ENCODE peak calls at places on chromosomes 4 and X, in nine cellular contexts. One of them, this sample, is unnamed.

GRCh38 chr4:138952405-138952804 is 63.2 kb upstream of the NOCT start:
- DNase-seq in BJ: no peak
- DNase-seq in AG04449: no peak
- DNase-seq in SK-N-SH: no peak
- DNase-seq in psoas muscle: no peak
- DNase-seq in left lung: no peak
- DNase-seq in HCT116: no peak
- DNase-seq in SJSA1: no peak
- DNase-seq in CD4-positive, CD25-positive, alpha-beta regulatory T cell: no peak
- DNase-seq in this sample: no peak

GRCh38 chr4:1053080-1053661 is 41.7 kb downstream of the FGFRL1 start:
- DNase-seq in BJ: peak
- DNase-seq in AG04449: peak
- DNase-seq in SK-N-SH: peak
- DNase-seq in psoas muscle: no peak
- DNase-seq in left lung: no peak
- DNase-seq in HCT116: no peak
- DNase-seq in SJSA1: no peak
- DNase-seq in CD4-positive, CD25-positive, alpha-beta regulatory T cell: no peak
- DNase-seq in this sample: peak

GRCh38 chrX:22366866-22367265 is 94.2 kb downstream of the CBLL2 start:
- DNase-seq in BJ: no peak
- DNase-seq in AG04449: no peak
- DNase-seq in SK-N-SH: no peak
- DNase-seq in psoas muscle: no peak
- DNase-seq in left lung: no peak
- DNase-seq in HCT116: no peak
- DNase-seq in SJSA1: no peak
- DNase-seq in CD4-positive, CD25-positive, alpha-beta regulatory T cell: no peak
- DNase-seq in this sample: no peak

GRCh38 chr4:154416183-154416543 is 75.4 kb downstream of the DCHS2 start:
- DNase-seq in BJ: no peak
- DNase-seq in AG04449: no peak
- DNase-seq in SK-N-SH: peak
- DNase-seq in psoas muscle: peak
- DNase-seq in left lung: no peak
- DNase-seq in HCT116: no peak
- DNase-seq in SJSA1: no peak
- DNase-seq in CD4-positive, CD25-positive, alpha-beta regulatory T cell: no peak
- DNase-seq in this sample: no peak

GRCh38 chr4:83490876-83491450 is 6.1 kb upstream of the ABRAXAS1 start:
- DNase-seq in BJ: no peak
- DNase-seq in AG04449: no peak
- DNase-seq in SK-N-SH: peak
- DNase-seq in psoas muscle: no peak
- DNase-seq in left lung: no peak
- DNase-seq in HCT116: peak
- DNase-seq in SJSA1: no peak
- DNase-seq in CD4-positive, CD25-positive, alpha-beta regulatory T cell: peak
- DNase-seq in this sample: no peak

GRCh38 chr4:85642356-85643100 is 167.6 kb downstream of the ARHGAP24 start:
- DNase-seq in BJ: no peak
- DNase-seq in AG04449: no peak
- DNase-seq in SK-N-SH: no peak
- DNase-seq in psoas muscle: no peak
- DNase-seq in left lung: no peak
- DNase-seq in HCT116: no peak
- DNase-seq in SJSA1: no peak
- DNase-seq in CD4-positive, CD25-positive, alpha-beta regulatory T cell: no peak
- DNase-seq in this sample: no peak

GRCh38 chr4:186722856-186723206 is 825 bp downstream of the FAT1 start:
- DNase-seq in BJ: no peak
- DNase-seq in AG04449: no peak
- DNase-seq in SK-N-SH: no peak
- DNase-seq in psoas muscle: no peak
- DNase-seq in left lung: no peak
- DNase-seq in HCT116: no peak
- DNase-seq in SJSA1: no peak
- DNase-seq in CD4-positive, CD25-positive, alpha-beta regulatory T cell: no peak
- DNase-seq in this sample: no peak

GRCh38 chr4:85430697-85431096 is 44.3 kb upstream of the ARHGAP24 start:
- DNase-seq in BJ: no peak
- DNase-seq in AG04449: no peak
- DNase-seq in SK-N-SH: no peak
- DNase-seq in psoas muscle: no peak
- DNase-seq in left lung: no peak
- DNase-seq in HCT116: no peak
- DNase-seq in SJSA1: no peak
- DNase-seq in CD4-positive, CD25-positive, alpha-beta regulatory T cell: no peak
- DNase-seq in this sample: no peak

GRCh38 chrX:48695524-48695875 is 1.0 kb upstream of the SUV39H1 start:
- DNase-seq in BJ: no peak
- DNase-seq in AG04449: no peak
- DNase-seq in SK-N-SH: no peak
- DNase-seq in psoas muscle: no peak
- DNase-seq in left lung: no peak
- DNase-seq in HCT116: no peak
- DNase-seq in SJSA1: no peak
- DNase-seq in CD4-positive, CD25-positive, alpha-beta regulatory T cell: no peak
- DNase-seq in this sample: no peak

GRCh38 chr4:36394352-36394903 is 113.0 kb downstream of the DTHD1 start:
- DNase-seq in BJ: no peak
- DNase-seq in AG04449: no peak
- DNase-seq in SK-N-SH: no peak
- DNase-seq in psoas muscle: no peak
- DNase-seq in left lung: no peak
- DNase-seq in HCT116: peak
- DNase-seq in SJSA1: no peak
- DNase-seq in CD4-positive, CD25-positive, alpha-beta regulatory T cell: peak
- DNase-seq in this sample: no peak

GRCh38 chrX:64093761-64094160 is 111.7 kb downstream of the AMER1 start:
- DNase-seq in BJ: no peak
- DNase-seq in AG04449: no peak
- DNase-seq in SK-N-SH: peak
- DNase-seq in psoas muscle: no peak
- DNase-seq in left lung: no peak
- DNase-seq in HCT116: no peak
- DNase-seq in SJSA1: no peak
- DNase-seq in CD4-positive, CD25-positive, alpha-beta regulatory T cell: no peak
- DNase-seq in this sample: no peak

GRCh38 chrX:71618303-71618721 is at the start of gene CXCR3:
- DNase-seq in BJ: no peak
- DNase-seq in AG04449: no peak
- DNase-seq in SK-N-SH: no peak
- DNase-seq in psoas muscle: no peak
- DNase-seq in left lung: peak
- DNase-seq in HCT116: no peak
- DNase-seq in SJSA1: no peak
- DNase-seq in CD4-positive, CD25-positive, alpha-beta regulatory T cell: no peak
- DNase-seq in this sample: no peak

GRCh38 chr4:139530833-139531427 is 25.1 kb downstream of the SETD7 start:
- DNase-seq in BJ: no peak
- DNase-seq in AG04449: no peak
- DNase-seq in SK-N-SH: peak
- DNase-seq in psoas muscle: no peak
- DNase-seq in left lung: no peak
- DNase-seq in HCT116: peak
- DNase-seq in SJSA1: peak
- DNase-seq in CD4-positive, CD25-positive, alpha-beta regulatory T cell: peak
- DNase-seq in this sample: no peak

GRCh38 chrX:86349115-86349514 is 200.9 kb downstream of the DACH2 start:
- DNase-seq in BJ: no peak
- DNase-seq in AG04449: no peak
- DNase-seq in SK-N-SH: no peak
- DNase-seq in psoas muscle: no peak
- DNase-seq in left lung: no peak
- DNase-seq in HCT116: no peak
- DNase-seq in SJSA1: no peak
- DNase-seq in CD4-positive, CD25-positive, alpha-beta regulatory T cell: no peak
- DNase-seq in this sample: no peak

GRCh38 chrX:132488092-132488749 is 617 bp downstream of the MBNL3 start:
- DNase-seq in BJ: no peak
- DNase-seq in AG04449: no peak
- DNase-seq in SK-N-SH: no peak
- DNase-seq in psoas muscle: no peak
- DNase-seq in left lung: peak
- DNase-seq in HCT116: no peak
- DNase-seq in SJSA1: no peak
- DNase-seq in CD4-positive, CD25-positive, alpha-beta regulatory T cell: peak
- DNase-seq in this sample: no peak

GRCh38 chr4:136637071-136637777 is 895.1 kb downstream of the PCDH18 start:
- DNase-seq in BJ: no peak
- DNase-seq in AG04449: no peak
- DNase-seq in SK-N-SH: peak
- DNase-seq in psoas muscle: peak
- DNase-seq in left lung: no peak
- DNase-seq in HCT116: peak
- DNase-seq in SJSA1: no peak
- DNase-seq in CD4-positive, CD25-positive, alpha-beta regulatory T cell: no peak
- DNase-seq in this sample: no peak

GRCh38 chr4:110609044-110609750 is 13.7 kb downstream of the PITX2 start:
- DNase-seq in BJ: no peak
- DNase-seq in AG04449: no peak
- DNase-seq in SK-N-SH: no peak
- DNase-seq in psoas muscle: no peak
- DNase-seq in left lung: no peak
- DNase-seq in HCT116: no peak
- DNase-seq in SJSA1: peak
- DNase-seq in CD4-positive, CD25-positive, alpha-beta regulatory T cell: no peak
- DNase-seq in this sample: no peak

GRCh38 chr4:5636766-5637670 is 71.3 kb downstream of the EVC2 start:
- DNase-seq in BJ: peak
- DNase-seq in AG04449: no peak
- DNase-seq in SK-N-SH: no peak
- DNase-seq in psoas muscle: no peak
- DNase-seq in left lung: no peak
- DNase-seq in HCT116: no peak
- DNase-seq in SJSA1: no peak
- DNase-seq in CD4-positive, CD25-positive, alpha-beta regulatory T cell: no peak
- DNase-seq in this sample: no peak

GRCh38 chr4:106502106-106502699 is 133.6 kb upstream of the GIMD1 start:
- DNase-seq in BJ: no peak
- DNase-seq in AG04449: no peak
- DNase-seq in SK-N-SH: peak
- DNase-seq in psoas muscle: peak
- DNase-seq in left lung: peak
- DNase-seq in HCT116: peak
- DNase-seq in SJSA1: no peak
- DNase-seq in CD4-positive, CD25-positive, alpha-beta regulatory T cell: peak
- DNase-seq in this sample: no peak

GRCh38 chr4:121243476-121243875 is 79.4 kb upstream of the TNIP3 start:
- DNase-seq in BJ: no peak
- DNase-seq in AG04449: no peak
- DNase-seq in SK-N-SH: no peak
- DNase-seq in psoas muscle: no peak
- DNase-seq in left lung: no peak
- DNase-seq in HCT116: no peak
- DNase-seq in SJSA1: no peak
- DNase-seq in CD4-positive, CD25-positive, alpha-beta regulatory T cell: no peak
- DNase-seq in this sample: no peak

GRCh38 chr4:38723726-38724506 is 58.9 kb downstream of the TLR10 start:
- DNase-seq in BJ: no peak
- DNase-seq in AG04449: no peak
- DNase-seq in SK-N-SH: no peak
- DNase-seq in psoas muscle: no peak
- DNase-seq in left lung: no peak
- DNase-seq in HCT116: no peak
- DNase-seq in SJSA1: no peak
- DNase-seq in CD4-positive, CD25-positive, alpha-beta regulatory T cell: no peak
- DNase-seq in this sample: no peak

GRCh38 chr4:103425406-103425805 is 227.3 kb upstream of the CENPE start:
- DNase-seq in BJ: no peak
- DNase-seq in AG04449: no peak
- DNase-seq in SK-N-SH: no peak
- DNase-seq in psoas muscle: no peak
- DNase-seq in left lung: no peak
- DNase-seq in HCT116: no peak
- DNase-seq in SJSA1: no peak
- DNase-seq in CD4-positive, CD25-positive, alpha-beta regulatory T cell: no peak
- DNase-seq in this sample: no peak

GRCh38 chr4:103424853-103425252 is 226.7 kb upstream of the CENPE start:
- DNase-seq in BJ: no peak
- DNase-seq in AG04449: no peak
- DNase-seq in SK-N-SH: no peak
- DNase-seq in psoas muscle: no peak
- DNase-seq in left lung: no peak
- DNase-seq in HCT116: no peak
- DNase-seq in SJSA1: no peak
- DNase-seq in CD4-positive, CD25-positive, alpha-beta regulatory T cell: no peak
- DNase-seq in this sample: peak

GRCh38 chr4:103429283-103429682 is 231.1 kb upstream of the CENPE start:
- DNase-seq in BJ: no peak
- DNase-seq in AG04449: no peak
- DNase-seq in SK-N-SH: peak
- DNase-seq in psoas muscle: no peak
- DNase-seq in left lung: no peak
- DNase-seq in HCT116: peak
- DNase-seq in SJSA1: no peak
- DNase-seq in CD4-positive, CD25-positive, alpha-beta regulatory T cell: no peak
- DNase-seq in this sample: no peak
- H3K4me3 ChIP-seq in BJ: no peak
- H3K4me3 ChIP-seq in AG04449: no peak
- H3K4me3 ChIP-seq in SK-N-SH: no peak
- H3K4me3 ChIP-seq in psoas muscle: no peak
- H3K4me3 ChIP-seq in left lung: no peak
- H3K4me3 ChIP-seq in HCT116: no peak
- H3K4me3 ChIP-seq in SJSA1: no peak
- H3K4me3 ChIP-seq in CD4-positive, CD25-positive, alpha-beta regulatory T cell: no peak
- H3K4me3 ChIP-seq in this sample: no peak

GRCh38 chr4:88758264-88758663 is 60.6 kb upstream of the NAP1L5 start:
- DNase-seq in BJ: no peak
- DNase-seq in AG04449: no peak
- DNase-seq in SK-N-SH: no peak
- DNase-seq in psoas muscle: no peak
- DNase-seq in left lung: no peak
- DNase-seq in HCT116: no peak
- DNase-seq in SJSA1: no peak
- DNase-seq in CD4-positive, CD25-positive, alpha-beta regulatory T cell: no peak
- DNase-seq in this sample: no peak
- H3K4me3 ChIP-seq in BJ: no peak
- H3K4me3 ChIP-seq in AG04449: no peak
- H3K4me3 ChIP-seq in SK-N-SH: no peak
- H3K4me3 ChIP-seq in psoas muscle: peak
- H3K4me3 ChIP-seq in left lung: no peak
- H3K4me3 ChIP-seq in HCT116: no peak
- H3K4me3 ChIP-seq in SJSA1: no peak
- H3K4me3 ChIP-seq in CD4-positive, CD25-positive, alpha-beta regulatory T cell: no peak
- H3K4me3 ChIP-seq in this sample: no peak

GRCh38 chr4:184824776-184825393 is 883 bp downstream of the ACSL1 start:
- DNase-seq in BJ: no peak
- DNase-seq in AG04449: no peak
- DNase-seq in SK-N-SH: no peak
- DNase-seq in psoas muscle: no peak
- DNase-seq in left lung: no peak
- DNase-seq in HCT116: no peak
- DNase-seq in SJSA1: no peak
- DNase-seq in CD4-positive, CD25-positive, alpha-beta regulatory T cell: no peak
- DNase-seq in this sample: no peak
- H3K4me3 ChIP-seq in BJ: peak
- H3K4me3 ChIP-seq in AG04449: peak
- H3K4me3 ChIP-seq in SK-N-SH: peak
- H3K4me3 ChIP-seq in psoas muscle: peak
- H3K4me3 ChIP-seq in left lung: peak
- H3K4me3 ChIP-seq in HCT116: peak
- H3K4me3 ChIP-seq in SJSA1: peak
- H3K4me3 ChIP-seq in CD4-positive, CD25-positive, alpha-beta regulatory T cell: peak
- H3K4me3 ChIP-seq in this sample: peak

GRCh38 chr4:184021389-184021788 is 116.3 kb downstream of the STOX2 start:
- DNase-seq in BJ: no peak
- DNase-seq in AG04449: no peak
- DNase-seq in SK-N-SH: no peak
- DNase-seq in psoas muscle: no peak
- DNase-seq in left lung: no peak
- DNase-seq in HCT116: no peak
- DNase-seq in SJSA1: no peak
- DNase-seq in CD4-positive, CD25-positive, alpha-beta regulatory T cell: no peak
- DNase-seq in this sample: no peak
- H3K4me3 ChIP-seq in BJ: no peak
- H3K4me3 ChIP-seq in AG04449: no peak
- H3K4me3 ChIP-seq in SK-N-SH: no peak
- H3K4me3 ChIP-seq in psoas muscle: no peak
- H3K4me3 ChIP-seq in left lung: no peak
- H3K4me3 ChIP-seq in HCT116: no peak
- H3K4me3 ChIP-seq in SJSA1: no peak
- H3K4me3 ChIP-seq in CD4-positive, CD25-positive, alpha-beta regulatory T cell: no peak
- H3K4me3 ChIP-seq in this sample: no peak